ENCODE peak calls at places on chromosomes 3 and 15, in five cellular contexts. C is cardiac fibroblast, X is nephron progenitor cell, H is astrocyte, B is AG09309. J is an unnamed sample.

GRCh38 chr3:123952844-123953520 is 8.0 kb downstream of the CCDC14 start:
- DNase-seq in B (no peak), C (no peak), H (no peak), X (no peak), J (no peak)

GRCh38 chr15:99546436-99547100 is 19.2 kb upstream of the MEF2A start:
- DNase-seq in H (no peak), X (no peak), C (no peak), B (no peak), J (no peak)

GRCh38 chr15:40871749-40872617 is 2.1 kb downstream of the RHOV start:
- DNase-seq in C (no peak), B (no peak), H (no peak), X (no peak), J (no peak)

GRCh38 chr3:25150199-25150598 is 277.9 kb upstream of the RARB start:
- DNase-seq in X (no peak), H (no peak), B (no peak), C (no peak), J (no peak)

GRCh38 chr3:106176734-106177133 is 307.9 kb upstream of the CBLB start:
- DNase-seq in C (peak), X (no peak), B (no peak), H (peak), J (no peak)

GRCh38 chr3:196340466-196340865 is 2.3 kb upstream of the TM4SF19 start:
- DNase-seq in X (no peak), H (no peak), B (no peak), C (no peak), J (no peak)

GRCh38 chr3:129276385-129276784 is 2.3 kb upstream of the HMCES start:
- DNase-seq in C (no peak), X (no peak), H (no peak), B (no peak), J (no peak)

GRCh38 chr3:14124615-14125192 is at the start of the genes CHCHD4 and TMEM43:
- DNase-seq in C (peak), B (peak), X (peak), H (peak), J (peak)

GRCh38 chr15:48718646-48719045 is 73.1 kb upstream of the FBN1 start:
- DNase-seq in C (peak), X (no peak), B (no peak), H (peak), J (no peak)

GRCh38 chr3:177744873-177745646 is 547.8 kb upstream of the TBL1XR1 start:
- DNase-seq in H (peak), B (no peak), X (no peak), C (peak), J (no peak)

GRCh38 chr3:188940213-188940914 is 231.4 kb upstream of the TPRG1 start:
- DNase-seq in B (no peak), X (no peak), H (no peak), C (peak), J (no peak)

GRCh38 chr3:186092360-186093070 is 16.4 kb downstream of the ETV5 start:
- DNase-seq in X (no peak), H (no peak), C (no peak), B (no peak), J (no peak)

GRCh38 chr15:30043211-30043655 is 39.5 kb upstream of the GOLGA8J start:
- DNase-seq in C (peak), H (peak), X (no peak), B (no peak), J (no peak)

GRCh38 chr15:66578286-66578875 is 12.6 kb upstream of the LCTL start:
- DNase-seq in B (no peak), H (peak), C (peak), X (no peak), J (no peak)

GRCh38 chr15:33160581-33161165 is 33.8 kb downstream of the FMN1 start:
- DNase-seq in C (peak), B (no peak), H (no peak), X (no peak), J (no peak)

GRCh38 chr3:150035400-150035799 is 64.7 kb upstream of the PFN2 start:
- DNase-seq in X (no peak), H (no peak), B (no peak), C (no peak), J (no peak)

GRCh38 chr3:71591106-71591505 is 7.6 kb upstream of the FOXP1 start:
- DNase-seq in C (no peak), H (peak), X (no peak), B (no peak), J (no peak)

GRCh38 chr3:61926913-61927312 is 365.5 kb downstream of the PTPRG start:
- DNase-seq in B (no peak), C (peak), X (no peak), H (peak), J (no peak)

GRCh38 chr3:9201278-9201677 is 48.2 kb downstream of the SRGAP3 start:
- DNase-seq in B (peak), X (no peak), H (no peak), C (no peak), J (no peak)

GRCh38 chr3:167626490-167626889 is 27.3 kb downstream of the WDR49 start:
- DNase-seq in B (no peak), C (no peak), X (no peak), H (no peak), J (no peak)

DNA sequence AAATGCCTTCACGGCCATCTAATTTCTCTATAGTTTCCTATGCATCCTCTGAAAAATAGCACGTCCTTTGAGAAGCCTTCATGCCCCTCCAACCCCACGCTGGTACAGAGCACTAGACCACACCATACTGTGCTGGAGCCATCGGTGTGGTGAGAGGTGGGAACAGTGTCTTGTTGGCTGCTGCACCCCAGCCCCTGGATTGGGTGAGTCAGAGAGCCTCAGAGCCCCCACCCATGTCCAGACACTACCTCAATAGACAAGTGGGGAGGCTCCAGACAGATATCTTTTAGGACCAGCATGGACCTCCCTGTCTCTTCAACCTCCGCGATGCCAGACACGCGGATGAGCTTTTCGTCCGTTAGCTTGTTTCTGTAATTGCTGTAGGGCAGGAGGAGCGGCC is 12.1 kb upstream of the TGM5 start:
- DNase-seq in X (no peak), B (no peak), H (no peak), C (no peak), J (no peak)
- TF ChIP-seq CTCF in X (no peak), B (no peak), H (no peak), C (no peak), J (no peak)

GRCh38 chr15:77647961-77648360 is 15.2 kb upstream of the LINGO1 start:
- DNase-seq in B (no peak), X (no peak), H (no peak), C (no peak), J (no peak)

GRCh38 chr15:77649610-77650009 is 16.9 kb upstream of the LINGO1 start:
- DNase-seq in H (no peak), X (no peak), C (no peak), B (no peak), J (no peak)

GRCh38 chr15:77649019-77649418 is 16.3 kb upstream of the LINGO1 start:
- DNase-seq in X (no peak), H (no peak), B (no peak), C (no peak), J (no peak)

GRCh38 chr15:77653832-77654480 is 21.2 kb upstream of the LINGO1 start:
- DNase-seq in B (no peak), H (no peak), C (no peak), X (no peak), J (no peak)

DNA sequence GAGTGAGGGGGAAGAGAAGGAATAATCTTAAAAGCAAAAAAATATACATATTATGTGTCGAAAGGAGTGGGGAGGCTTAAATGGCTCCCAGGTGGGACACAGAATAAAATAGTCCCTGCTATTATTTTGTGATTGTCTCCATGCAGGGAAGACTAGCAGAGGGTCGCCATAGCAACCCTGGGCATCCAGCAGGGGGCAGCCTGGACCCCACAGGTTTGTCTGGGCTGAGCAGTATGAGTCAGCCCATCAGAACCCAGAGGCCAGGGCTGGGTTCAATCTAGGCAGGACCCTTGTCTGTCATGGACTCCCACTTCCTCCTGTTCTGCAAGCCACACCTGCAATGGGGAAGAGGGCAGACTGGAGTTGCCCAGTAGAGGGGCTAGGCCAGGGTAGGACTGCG is 17.6 kb upstream of the LINGO1 start:
- DNase-seq in C (peak), H (no peak), B (no peak), X (peak), J (peak)
- TF ChIP-seq CTCF in C (peak), H (peak), B (peak), X (peak), J (peak)

DNA sequence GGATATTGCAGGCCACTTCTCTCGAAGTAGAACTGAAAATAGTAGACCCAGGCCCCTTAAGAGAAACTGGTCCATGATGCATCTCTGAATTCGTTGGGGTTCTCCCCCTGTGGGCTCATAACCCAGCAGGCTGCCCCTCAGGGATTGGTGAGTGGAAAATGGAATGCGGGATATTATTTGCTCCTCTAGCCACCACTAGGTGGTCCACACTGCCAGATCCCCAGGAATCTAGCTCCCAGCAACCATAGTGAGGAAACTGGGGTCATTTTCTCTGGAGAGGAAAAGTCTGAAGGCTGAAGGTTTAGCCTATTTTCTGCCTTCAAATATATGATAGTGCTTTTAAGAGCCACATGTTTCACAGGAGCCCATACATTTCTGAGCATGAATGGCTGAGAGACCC is 6.7 kb downstream of the CX3CR1 start:
- DNase-seq in H (no peak), B (no peak), C (no peak), X (no peak), J (no peak)
- TF ChIP-seq CTCF in H (no peak), B (no peak), C (peak), X (no peak), J (no peak)

GRCh38 chr3:197520311-197521276 is 35.2 kb downstream of the BDH1 start:
- DNase-seq in B (no peak), C (peak), X (peak), H (peak), J (no peak)

GRCh38 chr3:197521277-197522182 is 34.2 kb downstream of the BDH1 start:
- DNase-seq in H (no peak), C (no peak), X (no peak), B (no peak), J (no peak)

GRCh38 chr3:197518794-197519451 is 36.8 kb downstream of the BDH1 start:
- DNase-seq in C (no peak), H (no peak), X (no peak), B (no peak), J (no peak)

GRCh38 chr3:197522183-197522715 is 33.5 kb downstream of the BDH1 start:
- DNase-seq in C (no peak), X (no peak), H (no peak), B (no peak), J (no peak)

GRCh38 chr3:197519801-197520211 is 36.0 kb downstream of the BDH1 start:
- DNase-seq in C (no peak), X (no peak), H (no peak), B (no peak), J (no peak)
- TF ChIP-seq CTCF in C (no peak), X (no peak), H (no peak), B (no peak), J (no peak)